ENCODE peak calls at places on chromosomes 11 and 22, in five cellular contexts. V is CD8-positive, alpha-beta T cell; N is bronchial epithelial cell; Q is esophagus squamous epithelium; O is GM10248. B is an unnamed sample.
A peak's percentile ranks its signal among the peaks of the same experiment; 100 is the strongest.

GRCh38 chr11:124174001-124174400 is 9.1 kb upstream of the OR10D3 start:
- DNase-seq in V (no peak), N (peak; percentile 78), Q (no peak), O (no peak), B (peak; percentile 22)

GRCh38 chr11:43789700-43790443 is 90.8 kb upstream of the ALKBH3 start:
- DNase-seq in V (no peak), N (peak; percentile 87), Q (no peak), O (no peak), B (no peak)

GRCh38 chr22:28985581-28986290 is 75.9 kb downstream of the C22orf31 start:
- DNase-seq in V (no peak), N (no peak), Q (no peak), O (no peak), B (no peak)

GRCh38 chr22:29951675-29952413 is 68.9 kb downstream of the MTMR3 start:
- DNase-seq in V (no peak), N (peak; percentile 33), Q (no peak), O (no peak), B (no peak)

GRCh38 chr11:67280341-67280790 is 8.7 kb upstream of the ANKRD13D start:
- DNase-seq in V (no peak), N (no peak), Q (no peak), O (no peak), B (no peak)

GRCh38 chr22:38177926-38178604 is 3.6 kb downstream of the PLA2G6 start:
- DNase-seq in V (no peak), N (peak; percentile 63), Q (no peak), O (no peak), B (no peak)

GRCh38 chr11:25587496-25587895 is 744.4 kb upstream of the ANO3 start:
- DNase-seq in V (no peak), N (no peak), Q (no peak), O (no peak), B (no peak)

GRCh38 chr22:38829485-38829884 is 14.3 kb downstream of the NPTXR start:
- DNase-seq in V (no peak), N (no peak), Q (no peak), O (no peak), B (no peak)

GRCh38 chr11:76339217-76339616 is 41.7 kb downstream of the THAP12 start:
- DNase-seq in V (no peak), N (no peak), Q (no peak), O (no peak), B (no peak)

GRCh38 chr22:46457502-46458488 is 79.6 kb downstream of the CELSR1 start:
- DNase-seq in V (no peak), N (peak; percentile 33), Q (no peak), O (no peak), B (no peak)

GRCh38 chr11:81990659-81991443 is 742.8 kb downstream of the FAM181B start:
- DNase-seq in V (no peak), N (no peak), Q (no peak), O (no peak), B (no peak)

GRCh38 chr22:47389201-47389600 is 626.8 kb downstream of the TBC1D22A start:
- DNase-seq in V (no peak), N (no peak), Q (no peak), O (no peak), B (no peak)

GRCh38 chr11:120601566-120601965 is 90.0 kb downstream of the GRIK4 start:
- DNase-seq in V (no peak), N (peak; percentile 6), Q (no peak), O (no peak), B (no peak)

GRCh38 chr11:21687645-21688044 is 505.2 kb upstream of the ANO5 start:
- DNase-seq in V (no peak), N (no peak), Q (no peak), O (no peak), B (no peak)

GRCh38 chr22:27461470-27461869 is 340.1 kb downstream of the MN1 start:
- DNase-seq in V (no peak), N (peak; percentile 73), Q (no peak), O (no peak), B (peak; percentile 14)

GRCh38 chr11:20207781-20208621 is 47.7 kb upstream of the DBX1 start:
- DNase-seq in V (no peak), N (no peak), Q (no peak), O (no peak), B (peak; percentile 16)

GRCh38 chr11:63999349-64000025 is 13.2 kb downstream of the OTUB1 start:
- DNase-seq in V (peak; percentile 67), N (peak; percentile 88), Q (no peak), O (peak; percentile 78), B (peak; percentile 47)

GRCh38 chr11:124945826-124946225 is 8.2 kb upstream of the CCDC15 start:
- DNase-seq in V (no peak), N (no peak), Q (no peak), O (no peak), B (no peak)

GRCh38 chr22:25919452-25919851 is 177.5 kb downstream of the MYO18B start:
- DNase-seq in V (no peak), N (no peak), Q (no peak), O (no peak), B (no peak)

GRCh38 chr11:22792497-22792896 is 37.1 kb downstream of the SVIP start:
- DNase-seq in V (no peak), N (peak; percentile 78), Q (no peak), O (no peak), B (no peak)

GRCh38 chr11:73162196-73162740 is 20.1 kb upstream of the FCHSD2 start:
- DNase-seq in V (no peak), N (no peak), Q (no peak), O (no peak), B (no peak)

GRCh38 chr11:64745523-64746328 is 1.8 kb upstream of the RASGRP2 start:
- DNase-seq in V (peak; percentile 79), N (no peak), Q (no peak), O (peak; percentile 80), B (peak; percentile 87)

GRCh38 chr22:23199159-23199558 is 18.9 kb downstream of the BCR start:
- DNase-seq in V (no peak), N (no peak), Q (no peak), O (no peak), B (peak; percentile 40)

GRCh38 chr11:116890193-116890592 is 52.8 kb upstream of the APOA1 start:
- DNase-seq in V (no peak), N (no peak), Q (no peak), O (peak; percentile 40), B (no peak)

GRCh38 chr11:116072776-116073175 is 568.6 kb upstream of the CADM1 start:
- DNase-seq in V (no peak), N (no peak), Q (no peak), O (peak; percentile 30), B (peak; percentile 42)

GRCh38 chr11:34899633-34900016 is 16.6 kb downstream of the APIP start:
- DNase-seq in V (no peak), N (no peak), Q (no peak), O (no peak), B (peak; percentile 6)

GRCh38 chr11:102154806-102155205 is 44.6 kb downstream of the YAP1 start:
- DNase-seq in V (no peak), N (peak; percentile 23), Q (no peak), O (no peak), B (no peak)

DNA sequence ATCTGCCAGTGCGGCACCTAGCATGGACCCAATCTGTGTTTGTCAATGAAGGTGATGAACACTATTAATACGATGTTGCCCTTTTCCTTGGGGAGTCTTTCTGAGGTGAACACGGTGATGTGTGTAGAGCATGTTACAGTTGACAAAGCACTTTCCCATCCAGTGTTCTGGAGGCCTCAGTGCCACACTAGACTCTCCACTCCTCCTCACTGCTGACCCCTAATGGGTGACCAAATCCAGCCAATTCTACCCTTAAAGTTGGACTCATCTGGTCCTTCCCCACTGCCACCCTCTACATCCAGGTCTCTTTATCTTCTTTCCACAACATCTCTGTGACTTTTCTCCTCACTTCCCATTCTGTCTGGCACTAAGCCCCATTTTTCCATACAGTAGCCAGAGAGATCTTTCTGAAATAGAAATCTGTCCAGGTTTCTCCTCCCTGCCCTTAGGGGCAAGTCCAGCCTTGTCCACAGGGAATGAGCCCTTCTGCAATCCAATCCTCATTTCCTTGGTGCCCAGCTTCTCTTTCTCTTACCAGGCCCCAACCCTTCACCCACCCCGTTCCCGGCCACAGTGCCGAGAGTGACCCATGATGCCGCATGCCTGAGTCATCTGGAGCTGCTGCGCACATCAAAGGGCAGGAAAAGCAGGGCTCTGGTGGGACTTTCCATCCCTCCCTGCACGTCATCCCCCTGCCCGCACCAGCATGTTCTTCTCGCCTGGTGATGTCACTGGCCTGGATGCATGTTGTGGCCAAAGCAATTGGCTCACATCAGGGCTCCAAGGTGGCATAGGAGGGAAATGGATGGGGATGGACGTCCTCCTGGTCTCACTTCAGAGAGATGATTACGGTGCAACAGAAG is 64.2 kb downstream of the RASSF10 start:
- DNase-seq in V (no peak), N (peak; percentile 99), Q (no peak), O (no peak), B (no peak)
- TF ChIP-seq CTCF in V (no peak), N (no peak), Q (no peak), O (no peak), B (no peak)

GRCh38 chr22:48641906-48642475 is 1185.7 kb downstream of the BRD1 start:
- DNase-seq in V (no peak), N (no peak), Q (no peak), O (no peak), B (no peak)

GRCh38 chr22:48642550-48642949 is 1185.1 kb downstream of the BRD1 start:
- DNase-seq in V (no peak), N (no peak), Q (no peak), O (no peak), B (no peak)

GRCh38 chr22:48639896-48640732 is 1187.6 kb downstream of the BRD1 start:
- DNase-seq in V (no peak), N (no peak), Q (no peak), O (no peak), B (no peak)

GRCh38 chr22:48639021-48639795 is 1188.5 kb downstream of the BRD1 start:
- DNase-seq in V (no peak), N (no peak), Q (no peak), O (no peak), B (no peak)

DNA sequence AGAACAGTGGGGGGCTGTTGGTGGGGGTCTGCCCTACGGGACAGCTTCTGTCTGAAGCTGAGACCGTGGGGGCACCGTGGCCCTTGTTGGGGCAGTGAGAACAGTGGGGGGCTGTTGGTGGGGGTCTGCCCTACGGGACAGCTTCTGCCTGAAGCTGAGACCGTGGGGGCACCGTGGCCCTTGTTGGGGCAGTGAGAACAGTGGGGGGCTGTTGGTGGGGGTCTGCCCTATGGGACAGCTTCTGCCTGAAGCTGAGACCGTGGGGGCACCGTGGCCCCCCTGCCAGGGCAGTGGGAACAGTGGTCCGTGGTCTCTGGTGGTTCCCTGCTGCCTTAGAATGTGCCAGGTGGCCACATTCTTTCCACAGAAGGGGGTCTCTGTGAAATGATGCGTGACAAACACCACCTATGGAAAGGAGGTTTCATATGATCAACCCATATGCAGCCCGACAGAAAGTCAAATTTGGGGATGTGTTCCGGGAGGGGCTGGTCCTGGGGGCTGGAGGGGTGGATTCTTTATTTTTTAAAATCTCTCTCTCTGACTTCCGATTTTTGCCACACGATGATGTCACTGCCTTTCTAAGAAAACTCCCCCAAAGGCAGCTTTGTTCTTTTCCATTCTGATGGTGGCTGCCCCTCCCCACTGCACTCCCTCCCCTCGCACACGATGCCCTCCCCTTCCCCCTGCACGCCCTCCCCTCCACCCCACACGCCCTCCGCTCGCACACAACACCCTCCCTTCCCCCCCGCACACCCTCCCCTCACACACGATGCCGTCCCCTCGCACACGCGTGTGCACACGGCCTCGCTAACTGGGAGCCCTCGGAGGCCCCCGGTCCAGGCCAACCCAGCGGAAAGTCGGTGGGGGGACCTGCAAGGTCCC is 1186.5 kb downstream of the BRD1 start:
- DNase-seq in V (no peak), N (no peak), Q (no peak), O (no peak), B (no peak)
- TF ChIP-seq CTCF in V (no peak), N (no peak), Q (no peak), O (no peak), B (no peak)

GRCh38 chr11:90392692-90393091 is 169.8 kb upstream of the CHORDC1 start:
- DNase-seq in V (no peak), N (no peak), Q (no peak), O (no peak), B (no peak)
- TF ChIP-seq CTCF in V (no peak), N (peak; percentile 3), Q (no peak), O (no peak), B (peak; percentile 39)

GRCh38 chr11:74611369-74611861 is 19.0 kb downstream of the POLD3 start:
- DNase-seq in V (no peak), N (peak; percentile 64), Q (no peak), O (peak; percentile 31), B (no peak)
- TF ChIP-seq CTCF in V (no peak), N (peak; percentile 37), Q (no peak), O (peak; percentile 34), B (no peak)